ENCODE peak calls at places on chromosome X, in four cellular contexts. K, Y, G and A are unnamed samples.

GRCh38 chrX:95057341-95057740 is 1383.3 kb downstream of the FAM133A start:
- DNase-seq in K (no peak), G (no peak), Y (no peak), A (no peak)

GRCh38 chrX:136768469-136769084 is 12.2 kb downstream of the ARHGEF6 start:
- DNase-seq in G (peak; percentile 73), K (peak; percentile 59), Y (peak; percentile 17), A (no peak)

GRCh38 chrX:39633293-39633692 is 464.5 kb downstream of the BCOR start:
- DNase-seq in Y (no peak), G (no peak), K (no peak), A (no peak)

GRCh38 chrX:136228808-136229207 is 22.4 kb downstream of the MAP7D3 start:
- DNase-seq in G (no peak), Y (no peak), K (no peak), A (no peak)

GRCh38 chrX:11787564-11787963 is 29.5 kb downstream of the MSL3 start:
- DNase-seq in K (peak; percentile 67), G (peak; percentile 80), Y (peak; percentile 70), A (peak; percentile 31)

GRCh38 chrX:65993332-65993731 is 46.5 kb downstream of the VSIG4 start:
- DNase-seq in K (no peak), Y (no peak), G (no peak), A (no peak)

GRCh38 chrX:12301288-12301687 is 163.0 kb downstream of the FRMPD4 start:
- DNase-seq in Y (no peak), K (no peak), G (no peak), A (no peak)

GRCh38 chrX:71098302-71098701 is 2.7 kb downstream of the FOXO4 start:
- DNase-seq in G (peak; percentile 77), Y (peak; percentile 83), K (peak; percentile 69), A (peak; percentile 69)

GRCh38 chrX:9656871-9657270 is 108.8 kb downstream of the GPR143 start:
- DNase-seq in Y (no peak), K (no peak), G (no peak), A (no peak)

GRCh38 chrX:19624754-19625153 is 109.4 kb upstream of the MAP3K15 start:
- DNase-seq in K (no peak), G (no peak), Y (no peak), A (no peak)

GRCh38 chrX:72053508-72053907 is 78.2 kb downstream of the RTL5 start:
- DNase-seq in K (no peak), G (no peak), Y (no peak), A (no peak)

GRCh38 chrX:42530027-42530426 is 247.9 kb downstream of the PPP1R2C start:
- DNase-seq in G (no peak), K (no peak), Y (no peak), A (no peak)

GRCh38 chrX:136745215-136746173 is 35.2 kb downstream of the ARHGEF6 start:
- DNase-seq in K (no peak), Y (no peak), G (no peak), A (no peak)

GRCh38 chrX:123731987-123732678 is 719 bp downstream of the THOC2 start:
- DNase-seq in Y (peak; percentile 23), K (no peak), G (no peak), A (peak; percentile 9)

GRCh38 chrX:100883654-100884053 is 9.5 kb upstream of the NOX1 start:
- DNase-seq in G (no peak), K (no peak), Y (no peak), A (no peak)

GRCh38 chrX:50125480-50125879 is 75.3 kb downstream of the AKAP4 start:
- DNase-seq in G (no peak), Y (no peak), K (no peak), A (no peak)

GRCh38 chrX:23644744-23645143 is 22.5 kb upstream of the PRDX4 start:
- DNase-seq in K (no peak), G (no peak), Y (peak; percentile 30), A (no peak)

GRCh38 chrX:141341743-141342142 is 99.4 kb upstream of the SPANXC start:
- DNase-seq in K (no peak), Y (no peak), G (no peak), A (no peak)

GRCh38 chrX:12894074-12894691 is 12.2 kb upstream of the TLR8 start:
- DNase-seq in Y (peak; percentile 72), K (peak; percentile 16), G (no peak), A (peak; percentile 29)

GRCh38 chrX:40096395-40097091 is 1.2 kb downstream of the BCOR start:
- DNase-seq in Y (peak; percentile 37), K (peak; percentile 58), G (peak; percentile 79), A (no peak)

GRCh38 chrX:24498181-24498580 is 33.1 kb downstream of the PDK3 start:
- DNase-seq in G (peak; percentile 74), K (peak; percentile 23), Y (peak; percentile 59), A (peak; percentile 23)

GRCh38 chrX:8653956-8654355 is 78.0 kb downstream of the ANOS1 start:
- DNase-seq in K (no peak), Y (no peak), G (no peak), A (no peak)

GRCh38 chrX:66013195-66013816 is 26.6 kb downstream of the VSIG4 start:
- DNase-seq in G (no peak), Y (no peak), K (no peak), A (no peak)

GRCh38 chrX:103886624-103887023 is 54.6 kb upstream of the RAB9B start:
- DNase-seq in K (no peak), Y (no peak), G (no peak), A (no peak)

GRCh38 chrX:100995469-100995868 is 26.0 kb downstream of the ARL13A start:
- DNase-seq in Y (no peak), K (no peak), G (no peak), A (no peak)

GRCh38 chrX:111568356-111568755 is 56.9 kb downstream of the SERTM2 start:
- DNase-seq in G (no peak), K (peak; percentile 11), Y (peak; percentile 14), A (peak; percentile 13)

GRCh38 chrX:126701380-126701779 is 118.1 kb upstream of the PRR32 start:
- DNase-seq in K (no peak), Y (no peak), G (no peak), A (no peak)

GRCh38 chrX:139691493-139691842 is 16.5 kb downstream of the MCF2 start:
- DNase-seq in K (no peak), G (no peak), Y (peak; percentile 26), A (no peak)

GRCh38 chrX:1587161-1587560 is 4.2 kb upstream of the AKAP17A start:
- DNase-seq in K (no peak), G (no peak), Y (no peak), A (no peak)

GRCh38 chrX:132120913-132121312 is 6.9 kb downstream of the FRMD7 start:
- DNase-seq in K (no peak), G (no peak), Y (no peak), A (no peak)

GRCh38 chrX:55486736-55487135 is 2.9 kb downstream of the USP51 start:
- DNase-seq in G (peak; percentile 34), Y (no peak), K (no peak), A (no peak)

GRCh38 chrX:55489315-55490009 is at the start of gene USP51:
- DNase-seq in K (peak; percentile 52), Y (peak; percentile 79), G (peak; percentile 82), A (peak; percentile 39)

GRCh38 chrX:55488559-55489314 is 911 bp downstream of the USP51 start:
- DNase-seq in Y (peak; percentile 80), K (peak; percentile 72), G (peak; percentile 85), A (peak; percentile 64)

GRCh38 chrX:55487143-55487542 is 2.5 kb downstream of the USP51 start:
- DNase-seq in K (no peak), G (no peak), Y (peak; percentile 13), A (no peak)

GRCh38 chrX:55488268-55488558 is 1.4 kb downstream of the USP51 start:
- DNase-seq in Y (no peak), K (no peak), G (no peak), A (no peak)
- H3K4me3 ChIP-seq in Y (peak overlapping the region; percentile 73), K (peak overlapping the region; percentile 53), G (no peak overlapping the region), A (no peak overlapping the region)

DNA sequence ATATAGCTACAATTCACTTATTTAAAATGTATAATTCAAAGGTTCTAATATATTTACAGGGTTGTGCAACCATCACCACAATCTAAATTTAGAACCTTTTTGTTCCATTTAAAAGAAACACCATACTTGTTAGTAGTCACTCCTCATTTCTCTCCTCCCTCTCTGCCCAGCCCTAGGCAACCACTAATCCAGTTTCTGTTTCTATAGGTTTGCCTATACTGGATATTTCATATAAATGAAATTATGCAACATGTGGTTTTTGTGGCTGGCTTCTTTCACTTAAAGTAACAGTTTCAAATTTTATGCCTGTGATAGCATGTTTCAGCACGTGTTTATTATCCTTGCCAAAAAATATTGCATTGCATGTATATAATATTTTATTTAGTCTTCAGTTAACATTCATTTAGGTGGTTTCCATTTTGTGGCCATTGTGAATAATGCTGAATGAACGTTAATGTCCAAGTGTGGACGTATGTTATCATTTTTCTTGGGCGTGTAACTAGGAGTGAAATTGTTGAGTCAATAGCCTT is 437.6 kb downstream of the IL1RAPL1 start:
- DNase-seq in K (no peak), Y (no peak), G (no peak), A (no peak)
- H3K4me3 ChIP-seq in K (no peak overlapping the region), Y (no peak overlapping the region), G (no peak overlapping the region), A (no peak overlapping the region)

GRCh38 chrX:96481831-96482230 is 202.8 kb upstream of the DIAPH2 start:
- DNase-seq in Y (no peak), K (no peak), G (no peak), A (no peak)
- H3K4me3 ChIP-seq in Y (no peak overlapping the region), K (no peak overlapping the region), G (no peak overlapping the region), A (no peak overlapping the region)

GRCh38 chrX:129955682-129956081 is 26.8 kb upstream of the BCORL1 start:
- DNase-seq in K (no peak), G (no peak), Y (no peak), A (no peak)

GRCh38 chrX:129954804-129955203 is 27.6 kb upstream of the BCORL1 start:
- DNase-seq in Y (no peak), G (no peak), K (no peak), A (no peak)

GRCh38 chrX:129957241-129958099 is 25.0 kb upstream of the BCORL1 start:
- DNase-seq in Y (peak; percentile 64), K (peak; percentile 52), G (peak; percentile 73), A (peak; percentile 62)

GRCh38 chrX:129956145-129956544 is 26.3 kb upstream of the BCORL1 start:
- DNase-seq in Y (no peak), K (no peak), G (no peak), A (no peak)

DNA sequence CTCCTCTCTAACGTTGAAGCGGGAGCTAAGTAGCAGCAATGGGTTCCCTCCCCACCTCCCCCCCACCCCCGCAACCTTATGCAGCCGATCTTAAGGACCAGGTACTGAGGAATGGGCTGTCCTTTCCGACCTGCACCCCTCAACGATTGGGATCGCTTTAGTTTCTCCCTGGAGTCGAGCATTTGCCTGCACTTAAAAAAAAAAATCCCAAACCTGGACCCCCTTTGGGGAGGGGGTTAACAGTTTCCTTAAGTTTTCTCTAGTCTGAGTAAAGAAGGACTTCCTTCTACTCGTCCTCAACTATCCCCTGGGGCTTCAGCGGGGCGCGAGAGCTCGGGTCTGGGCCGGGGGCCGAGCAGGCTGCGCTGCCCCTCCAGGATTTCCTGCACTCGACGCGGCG is 25.7 kb upstream of the BCORL1 start:
- DNase-seq in K (no peak), G (no peak), Y (no peak), A (no peak)
- H3K4me3 ChIP-seq in K (peak overlapping the region; percentile 44), G (peak overlapping the region; percentile 21), Y (peak overlapping the region; percentile 61), A (peak overlapping the region; percentile 42)

DNA sequence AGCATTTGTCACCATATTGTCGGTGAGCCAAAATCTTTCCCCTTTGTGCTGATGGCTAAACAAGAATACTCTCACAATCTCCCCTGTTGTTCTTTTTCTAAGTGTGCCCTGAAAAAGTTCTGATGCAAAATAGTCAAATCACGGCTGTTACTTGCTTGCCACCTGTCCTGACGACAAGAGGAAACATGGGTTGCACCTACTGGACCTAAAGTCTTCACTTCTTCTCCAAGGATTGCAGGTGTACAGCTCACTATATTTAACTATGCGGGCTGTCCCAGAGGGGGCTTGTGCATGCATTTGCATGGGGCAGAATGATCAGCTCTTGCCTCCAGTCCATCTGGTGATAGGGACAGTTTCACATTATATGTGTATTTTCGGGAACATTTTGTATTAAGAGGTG is 21.6 kb downstream of the AFF2 start:
- DNase-seq in G (no peak), Y (no peak), K (no peak), A (no peak)
- H3K4me3 ChIP-seq in G (no peak overlapping the region), Y (no peak overlapping the region), K (no peak overlapping the region), A (no peak overlapping the region)